ENCODE peak calls at places on chromosome X, in five cellular contexts. U is cardiac muscle cell; F is stimulated activated CD4-positive, alpha-beta T cell treated with anti-CD3 and anti-CD28 coated beads, Interleukin-4, amount 100 ng/mL, for 48 hours; X is endodermal cell; Y is tibial artery. I is an unnamed sample.

GRCh38 chrX:77451041-77451440 is 3.9 kb downstream of the FGF16 start:
- DNase-seq in F (no peak), X (no peak), Y (no peak), U (no peak), I (no peak)

GRCh38 chrX:41291309-41291708 is 42.7 kb upstream of the DDX3X start:
- DNase-seq in F (no peak), Y (no peak), U (no peak), X (peak), I (no peak)

GRCh38 chrX:34918856-34919255 is 23.7 kb upstream of the FAM47B start:
- DNase-seq in Y (no peak), F (no peak), U (peak), X (peak), I (no peak)

GRCh38 chrX:23003121-23003520 is 3.4 kb downstream of the DDX53 start:
- DNase-seq in Y (no peak), X (no peak), F (no peak), U (peak), I (no peak)

GRCh38 chrX:39144323-39144722 is 343.1 kb downstream of the MID1IP1 start:
- DNase-seq in Y (no peak), X (no peak), F (no peak), U (no peak), I (no peak)

GRCh38 chrX:41931591-41931990 is 8.2 kb upstream of the CASK start:
- DNase-seq in U (no peak), X (no peak), Y (no peak), F (no peak), I (no peak)

GRCh38 chrX:72282302-72282701 is 5.3 kb upstream of the RPS4X start:
- DNase-seq in Y (no peak), X (no peak), U (no peak), F (no peak), I (no peak)

GRCh38 chrX:94908171-94908570 is 1234.2 kb downstream of the FAM133A start:
- DNase-seq in U (no peak), X (no peak), Y (no peak), F (no peak), I (no peak)